ENCODE peak calls at places on chromosomes 5 and 9, in five cellular contexts. One of them, this sample, is unnamed.

GRCh38 chr5:55338810-55339243 is 31.0 kb downstream of the MTREX start:
- DNase-seq in small intestine: no peak
- DNase-seq in Peyer's patch: no peak
- DNase-seq in transverse colon: no peak
- DNase-seq in uterus: no peak
- DNase-seq in this sample: peak; percentile 20

GRCh38 chr5:107213025-107213424 is 457.7 kb downstream of the EFNA5 start:
- DNase-seq in small intestine: no peak
- DNase-seq in uterus: no peak
- DNase-seq in Peyer's patch: no peak
- DNase-seq in transverse colon: no peak
- DNase-seq in this sample: no peak

GRCh38 chr5:128276537-128277216 is 193.1 kb downstream of the SLC12A2 start:
- DNase-seq in transverse colon: no peak
- DNase-seq in small intestine: no peak
- DNase-seq in uterus: no peak
- DNase-seq in Peyer's patch: no peak
- DNase-seq in this sample: no peak

GRCh38 chr5:86617309-86617755 is 409 bp upstream of the COX7C start:
- DNase-seq in uterus: no peak
- DNase-seq in transverse colon: no peak
- DNase-seq in small intestine: no peak
- DNase-seq in Peyer's patch: no peak
- DNase-seq in this sample: no peak

GRCh38 chr9:91834740-91835139 is 115.3 kb downstream of the ROR2 start:
- DNase-seq in transverse colon: no peak
- DNase-seq in small intestine: no peak
- DNase-seq in uterus: no peak
- DNase-seq in Peyer's patch: peak; percentile 9
- DNase-seq in this sample: no peak

GRCh38 chr9:98316445-98317133 is 61.1 kb upstream of the TBC1D2 start:
- DNase-seq in small intestine: no peak
- DNase-seq in Peyer's patch: no peak
- DNase-seq in transverse colon: no peak
- DNase-seq in uterus: no peak
- DNase-seq in this sample: no peak

GRCh38 chr9:21616082-21616778 is 134.1 kb upstream of the IFNE start:
- DNase-seq in Peyer's patch: no peak
- DNase-seq in transverse colon: no peak
- DNase-seq in uterus: no peak
- DNase-seq in small intestine: peak; percentile 80
- DNase-seq in this sample: no peak

GRCh38 chr9:84791608-84792007 is 122.1 kb downstream of the NTRK2 start:
- DNase-seq in Peyer's patch: no peak
- DNase-seq in small intestine: no peak
- DNase-seq in uterus: no peak
- DNase-seq in transverse colon: no peak
- DNase-seq in this sample: no peak

GRCh38 chr5:117039035-117039434 is 464.4 kb upstream of the SEMA6A start:
- DNase-seq in Peyer's patch: no peak
- DNase-seq in transverse colon: no peak
- DNase-seq in small intestine: no peak
- DNase-seq in uterus: no peak
- DNase-seq in this sample: no peak

GRCh38 chr5:98705841-98706240 is 67.6 kb upstream of the RGMB start:
- DNase-seq in small intestine: no peak
- DNase-seq in uterus: no peak
- DNase-seq in Peyer's patch: no peak
- DNase-seq in transverse colon: no peak
- DNase-seq in this sample: no peak

GRCh38 chr5:113048931-113049330 is 72.3 kb downstream of the DCP2 start:
- DNase-seq in small intestine: no peak
- DNase-seq in transverse colon: no peak
- DNase-seq in uterus: no peak
- DNase-seq in Peyer's patch: no peak
- DNase-seq in this sample: no peak

GRCh38 chr5:58366461-58366860 is 93.4 kb downstream of the PLK2 start:
- DNase-seq in transverse colon: no peak
- DNase-seq in small intestine: no peak
- DNase-seq in Peyer's patch: no peak
- DNase-seq in uterus: no peak
- DNase-seq in this sample: no peak

GRCh38 chr9:70081120-70081495 is 37.5 kb downstream of the MAMDC2 start:
- DNase-seq in transverse colon: no peak
- DNase-seq in Peyer's patch: no peak
- DNase-seq in small intestine: no peak
- DNase-seq in uterus: peak; percentile 69
- DNase-seq in this sample: no peak

GRCh38 chr9:109815366-109815947 is 35.5 kb downstream of the PALM2AKAP2 start:
- DNase-seq in transverse colon: no peak
- DNase-seq in Peyer's patch: no peak
- DNase-seq in small intestine: no peak
- DNase-seq in uterus: no peak
- DNase-seq in this sample: no peak

GRCh38 chr5:135851907-135852805 is 17.7 kb downstream of the SLC25A48 start:
- DNase-seq in small intestine: no peak
- DNase-seq in Peyer's patch: peak; percentile 37
- DNase-seq in transverse colon: peak; percentile 30
- DNase-seq in uterus: no peak
- DNase-seq in this sample: no peak

GRCh38 chr5:90962481-90962880 is 403.9 kb downstream of the ADGRV1 start:
- DNase-seq in uterus: no peak
- DNase-seq in Peyer's patch: no peak
- DNase-seq in small intestine: no peak
- DNase-seq in transverse colon: no peak
- DNase-seq in this sample: no peak

GRCh38 chr5:96373006-96373405 is 60.0 kb downstream of the PCSK1 start:
- DNase-seq in Peyer's patch: no peak
- DNase-seq in small intestine: no peak
- DNase-seq in uterus: no peak
- DNase-seq in transverse colon: no peak
- DNase-seq in this sample: no peak

GRCh38 chr9:115035872-115036612 is 81.9 kb downstream of the TNC start:
- DNase-seq in uterus: no peak
- DNase-seq in small intestine: no peak
- DNase-seq in transverse colon: no peak
- DNase-seq in Peyer's patch: no peak
- DNase-seq in this sample: peak; percentile 38

GRCh38 chr9:132031467-132031866 is 48.2 kb downstream of the MED27 start:
- DNase-seq in small intestine: no peak
- DNase-seq in uterus: no peak
- DNase-seq in transverse colon: no peak
- DNase-seq in Peyer's patch: no peak
- DNase-seq in this sample: no peak

GRCh38 chr9:37555786-37556185 is 20.4 kb downstream of the FBXO10 start:
- DNase-seq in transverse colon: no peak
- DNase-seq in Peyer's patch: no peak
- DNase-seq in small intestine: no peak
- DNase-seq in uterus: no peak
- DNase-seq in this sample: no peak

DNA sequence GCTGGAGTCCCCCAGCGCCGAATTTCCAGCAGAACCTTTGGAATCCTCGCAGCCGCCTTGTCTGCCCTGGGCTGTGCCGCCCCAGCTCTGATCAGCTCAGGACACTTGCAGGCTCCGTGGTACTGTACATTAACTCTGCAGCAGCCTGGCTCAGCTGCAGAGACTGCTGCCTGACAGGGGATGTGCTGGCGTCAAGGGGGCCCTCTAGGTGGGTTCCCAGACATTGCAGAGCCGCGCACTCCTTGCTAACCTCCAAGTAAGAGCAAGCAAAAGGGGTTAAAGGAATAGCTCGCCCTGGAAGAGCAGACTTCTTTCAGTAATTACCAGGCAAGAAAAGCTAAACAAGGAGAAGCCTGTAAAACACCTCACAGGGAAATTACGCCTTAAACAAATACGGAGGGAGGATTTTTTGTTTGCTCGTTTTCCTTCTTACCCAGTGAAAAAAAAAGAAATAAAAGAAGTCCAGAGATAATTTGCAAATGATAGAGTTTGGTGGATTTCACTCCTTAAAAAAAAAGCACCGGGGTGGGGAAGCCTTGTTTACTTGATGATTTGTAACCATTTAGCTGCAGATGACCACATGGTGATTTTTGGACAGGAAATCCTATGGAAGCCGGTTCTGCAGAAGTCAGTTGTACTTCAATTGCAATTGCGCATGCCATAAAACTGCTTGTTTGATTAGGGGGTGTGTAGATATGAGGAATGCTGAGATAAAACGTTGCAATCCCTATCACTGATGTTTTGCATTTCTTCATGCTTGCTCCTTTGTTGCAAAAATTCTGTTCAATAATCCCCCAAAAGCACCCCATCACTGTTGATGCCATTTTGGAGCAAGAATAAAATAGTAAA is 305.8 kb downstream of the PDE4D start:
- DNase-seq in small intestine: peak; percentile 81
- DNase-seq in transverse colon: peak; percentile 79
- DNase-seq in Peyer's patch: peak; percentile 75
- DNase-seq in uterus: no peak
- DNase-seq in this sample: no peak
- H3K27ac ChIP-seq in small intestine: no peak overlapping the region
- H3K27ac ChIP-seq in transverse colon: peak overlapping the region; percentile 84
- H3K27ac ChIP-seq in Peyer's patch: peak overlapping the region; percentile 61
- H3K27ac ChIP-seq in uterus: no peak overlapping the region
- H3K27ac ChIP-seq in this sample: no peak overlapping the region

GRCh38 chr5:66616495-66617222 is 20.5 kb downstream of the MAST4 start:
- DNase-seq in uterus: no peak
- DNase-seq in small intestine: no peak
- DNase-seq in Peyer's patch: no peak
- DNase-seq in transverse colon: no peak
- DNase-seq in this sample: no peak
- H3K4me3 ChIP-seq in uterus: no peak overlapping the region
- H3K4me3 ChIP-seq in small intestine: no peak overlapping the region
- H3K4me3 ChIP-seq in Peyer's patch: no peak overlapping the region
- H3K4me3 ChIP-seq in transverse colon: no peak overlapping the region
- H3K4me3 ChIP-seq in this sample: no peak overlapping the region

GRCh38 chr5:80784451-80784850 is 129.7 kb upstream of the DHFR start:
- DNase-seq in uterus: no peak
- DNase-seq in transverse colon: no peak
- DNase-seq in small intestine: no peak
- DNase-seq in Peyer's patch: no peak
- DNase-seq in this sample: no peak
- H3K4me1 ChIP-seq in uterus: no peaks in the 10 kb centered on the region
- H3K4me1 ChIP-seq in transverse colon: no peaks in the 10 kb centered on the region
- H3K4me1 ChIP-seq in small intestine: no peaks in the 10 kb centered on the region
- H3K4me1 ChIP-seq in Peyer's patch: no peaks in the 10 kb centered on the region
- H3K4me1 ChIP-seq in this sample: no peaks in the 10 kb centered on the region

GRCh38 chr5:14246350-14247053 is 103.4 kb downstream of the TRIO start:
- DNase-seq in small intestine: no peak
- DNase-seq in uterus: no peak
- DNase-seq in transverse colon: no peak
- DNase-seq in Peyer's patch: no peak
- DNase-seq in this sample: no peak
- H3K27ac ChIP-seq in small intestine: no peak overlapping the region
- H3K27ac ChIP-seq in uterus: no peak overlapping the region
- H3K27ac ChIP-seq in transverse colon: no peak overlapping the region
- H3K27ac ChIP-seq in Peyer's patch: no peak overlapping the region
- H3K27ac ChIP-seq in this sample: no peak overlapping the region

GRCh38 chr9:93187047-93187446 is 3.1 kb downstream of the WNK2 start:
- DNase-seq in uterus: no peak
- DNase-seq in transverse colon: no peak
- DNase-seq in small intestine: peak; percentile 48
- DNase-seq in Peyer's patch: peak; percentile 53
- DNase-seq in this sample: no peak
- H3K4me3 ChIP-seq in uterus: no peak overlapping the region
- H3K4me3 ChIP-seq in transverse colon: peak overlapping the region; percentile 84
- H3K4me3 ChIP-seq in small intestine: peak overlapping the region; percentile 21
- H3K4me3 ChIP-seq in Peyer's patch: peak overlapping the region; percentile 91
- H3K4me3 ChIP-seq in this sample: no peak overlapping the region

DNA sequence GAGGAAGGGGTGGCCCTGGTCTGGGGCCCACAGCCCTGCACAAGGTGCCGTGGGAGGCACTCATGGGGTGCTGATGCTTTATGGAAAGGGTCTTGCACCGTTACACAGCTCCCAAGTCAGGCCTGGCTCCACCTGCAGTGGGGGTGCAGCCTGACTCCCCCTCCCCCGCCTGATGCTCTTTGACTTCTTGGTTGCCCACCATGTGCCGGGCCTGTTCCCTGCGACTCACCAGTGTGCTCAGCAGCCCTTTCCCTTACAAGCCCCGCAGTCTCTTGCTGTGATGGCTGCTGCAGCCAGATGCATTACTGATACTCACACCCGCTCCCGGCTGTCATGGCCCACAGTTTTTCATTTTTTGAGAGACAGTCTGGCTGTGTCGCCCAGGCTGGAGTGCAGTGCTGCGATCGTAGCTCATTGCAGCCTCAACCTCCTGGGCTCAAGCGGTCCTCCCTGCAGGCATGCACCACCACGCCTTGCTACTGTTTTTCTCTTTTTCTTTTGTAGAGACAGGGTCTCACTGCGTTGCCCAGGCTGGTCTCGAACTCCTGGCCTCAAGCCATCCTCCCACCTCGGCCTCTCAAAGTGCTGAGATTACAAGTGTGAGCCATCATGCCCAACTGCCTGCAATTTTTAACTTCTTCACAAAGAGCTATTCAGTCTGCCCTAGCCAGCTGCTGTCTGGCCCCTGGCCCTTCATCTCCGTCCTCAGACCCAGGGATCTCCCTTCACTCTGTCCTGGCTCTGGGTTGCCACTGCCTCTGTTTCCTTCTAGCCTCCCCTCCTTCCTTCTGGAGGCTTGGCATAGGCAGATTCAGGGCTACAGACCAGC is 109.5 kb downstream of the RXRA start:
- DNase-seq in Peyer's patch: no peak
- DNase-seq in uterus: no peak
- DNase-seq in small intestine: no peak
- DNase-seq in transverse colon: no peak
- DNase-seq in this sample: no peak
- H3K4me1 ChIP-seq in Peyer's patch: no peaks in the 10 kb centered on the region
- H3K4me1 ChIP-seq in uterus: peaks cover 10% of the 10 kb centered on the region
- H3K4me1 ChIP-seq in small intestine: no peaks in the 10 kb centered on the region
- H3K4me1 ChIP-seq in transverse colon: peaks cover 37% of the 10 kb centered on the region
- H3K4me1 ChIP-seq in this sample: peaks cover 41% of the 10 kb centered on the region

DNA sequence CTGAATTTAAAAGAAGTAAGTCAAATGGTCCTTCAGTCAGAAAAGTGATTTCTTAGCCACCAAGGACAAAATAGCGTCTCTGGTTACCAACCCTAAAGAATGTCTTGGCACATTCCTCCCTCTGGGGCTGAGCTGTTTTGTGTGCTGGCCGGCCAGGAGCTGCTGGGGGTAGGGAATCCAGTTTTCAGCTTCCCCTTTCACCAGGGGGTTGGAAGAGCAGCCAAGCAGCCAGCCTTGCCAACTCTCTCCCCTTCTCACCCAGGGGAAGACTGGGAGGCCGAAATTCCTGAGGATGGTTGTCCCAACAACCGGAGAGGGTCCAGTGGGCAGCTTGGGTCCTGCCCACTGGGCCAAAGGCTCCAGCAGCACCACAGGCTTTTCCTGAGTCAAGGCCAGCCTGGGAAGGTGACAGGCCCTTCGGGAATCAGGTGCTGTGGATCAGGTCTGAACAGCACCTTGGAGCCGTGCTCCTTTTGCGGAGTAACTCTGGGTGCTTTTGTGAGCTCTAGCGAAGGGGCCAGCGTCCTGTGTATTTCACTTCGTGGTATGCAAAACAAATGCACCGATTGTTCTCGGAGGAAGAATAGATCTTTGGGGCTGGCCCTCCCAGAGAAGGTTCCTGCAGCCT is 4.2 kb downstream of the WWC1 start:
- DNase-seq in transverse colon: no peak
- DNase-seq in small intestine: no peak
- DNase-seq in uterus: no peak
- DNase-seq in Peyer's patch: no peak
- DNase-seq in this sample: no peak
- H3K27ac ChIP-seq in transverse colon: no peak overlapping the region
- H3K27ac ChIP-seq in small intestine: no peak overlapping the region
- H3K27ac ChIP-seq in uterus: no peak overlapping the region
- H3K27ac ChIP-seq in Peyer's patch: no peak overlapping the region
- H3K27ac ChIP-seq in this sample: no peak overlapping the region

This sample was measured in thoracic aorta.